ENCODE peak calls at places on chromosomes 11 and 22, in nine cellular contexts. One of them, this sample, is unnamed.

GRCh38 chr11:74057251-74058151 is 48.6 kb upstream of the UCP3 start:
- DNase-seq in heart left ventricle: no peak
- DNase-seq in brain microvascular endothelial cell: peak; percentile 66
- DNase-seq in cardiac muscle cell: peak; percentile 50
- DNase-seq in psoas muscle: no peak
- DNase-seq in PC-3: peak; percentile 23
- DNase-seq in mammary epithelial cell: peak; percentile 4
- DNase-seq in spleen: no peak
- DNase-seq in pancreas: no peak
- DNase-seq in this sample: peak; percentile 85

GRCh38 chr22:24503137-24503850 is 8.2 kb downstream of the UPB1 start:
- DNase-seq in heart left ventricle: peak; percentile 78
- DNase-seq in brain microvascular endothelial cell: peak; percentile 68
- DNase-seq in cardiac muscle cell: peak; percentile 71
- DNase-seq in psoas muscle: peak; percentile 74
- DNase-seq in PC-3: peak; percentile 47
- DNase-seq in mammary epithelial cell: peak; percentile 56
- DNase-seq in spleen: peak; percentile 81
- DNase-seq in pancreas: peak; percentile 48
- DNase-seq in this sample: peak; percentile 95

GRCh38 chr11:19499999-19500398 is 212.6 kb upstream of the NAV2 start:
- DNase-seq in heart left ventricle: no peak
- DNase-seq in brain microvascular endothelial cell: no peak
- DNase-seq in cardiac muscle cell: peak; percentile 46
- DNase-seq in psoas muscle: no peak
- DNase-seq in PC-3: no peak
- DNase-seq in mammary epithelial cell: no peak
- DNase-seq in spleen: no peak
- DNase-seq in pancreas: no peak
- DNase-seq in this sample: peak; percentile 82

GRCh38 chr11:96254087-96254486 is 88.9 kb downstream of the MAML2 start:
- DNase-seq in heart left ventricle: no peak
- DNase-seq in brain microvascular endothelial cell: peak; percentile 76
- DNase-seq in cardiac muscle cell: peak; percentile 94
- DNase-seq in psoas muscle: no peak
- DNase-seq in PC-3: no peak
- DNase-seq in mammary epithelial cell: peak; percentile 65
- DNase-seq in spleen: no peak
- DNase-seq in pancreas: no peak
- DNase-seq in this sample: no peak

GRCh38 chr11:96097844-96098421 is 174.0 kb upstream of the MTMR2 start:
- DNase-seq in heart left ventricle: no peak
- DNase-seq in brain microvascular endothelial cell: no peak
- DNase-seq in cardiac muscle cell: peak; percentile 44
- DNase-seq in psoas muscle: no peak
- DNase-seq in PC-3: peak; percentile 44
- DNase-seq in mammary epithelial cell: peak; percentile 48
- DNase-seq in spleen: no peak
- DNase-seq in pancreas: no peak
- DNase-seq in this sample: no peak

GRCh38 chr11:705646-706438 is at the start of gene EPS8L2:
- DNase-seq in heart left ventricle: peak; percentile 67
- DNase-seq in brain microvascular endothelial cell: no peak
- DNase-seq in cardiac muscle cell: no peak
- DNase-seq in psoas muscle: no peak
- DNase-seq in PC-3: peak; percentile 66
- DNase-seq in mammary epithelial cell: peak; percentile 56
- DNase-seq in spleen: peak; percentile 81
- DNase-seq in pancreas: peak; percentile 84
- DNase-seq in this sample: peak; percentile 84

GRCh38 chr11:27718346-27718852 is 18.1 kb upstream of the BDNF start:
- DNase-seq in heart left ventricle: no peak
- DNase-seq in brain microvascular endothelial cell: peak; percentile 84
- DNase-seq in cardiac muscle cell: peak; percentile 94
- DNase-seq in psoas muscle: no peak
- DNase-seq in PC-3: peak; percentile 79
- DNase-seq in mammary epithelial cell: peak; percentile 39
- DNase-seq in spleen: no peak
- DNase-seq in pancreas: no peak
- DNase-seq in this sample: peak; percentile 94

GRCh38 chr11:59142530-59143507 is at the start of gene FAM111A:
- DNase-seq in heart left ventricle: peak; percentile 92
- DNase-seq in brain microvascular endothelial cell: peak; percentile 86
- DNase-seq in cardiac muscle cell: peak; percentile 90
- DNase-seq in psoas muscle: peak; percentile 89
- DNase-seq in PC-3: peak; percentile 96
- DNase-seq in mammary epithelial cell: peak; percentile 97
- DNase-seq in spleen: peak; percentile 97
- DNase-seq in pancreas: peak; percentile 91
- DNase-seq in this sample: peak; percentile 98

GRCh38 chr22:41397143-41397811 is 15.5 kb downstream of the TEF start:
- DNase-seq in heart left ventricle: no peak
- DNase-seq in brain microvascular endothelial cell: no peak
- DNase-seq in cardiac muscle cell: no peak
- DNase-seq in psoas muscle: no peak
- DNase-seq in PC-3: no peak
- DNase-seq in mammary epithelial cell: no peak
- DNase-seq in spleen: no peak
- DNase-seq in pancreas: no peak
- DNase-seq in this sample: peak; percentile 42

GRCh38 chr11:70067591-70068341 is 10.4 kb upstream of the ANO1 start:
- DNase-seq in heart left ventricle: no peak
- DNase-seq in brain microvascular endothelial cell: no peak
- DNase-seq in cardiac muscle cell: no peak
- DNase-seq in psoas muscle: no peak
- DNase-seq in PC-3: peak; percentile 90
- DNase-seq in mammary epithelial cell: peak; percentile 60
- DNase-seq in spleen: peak; percentile 75
- DNase-seq in pancreas: no peak
- DNase-seq in this sample: peak; percentile 48

GRCh38 chr11:111183706-111184105 is 61.8 kb upstream of the POU2AF2 start:
- DNase-seq in heart left ventricle: no peak
- DNase-seq in brain microvascular endothelial cell: no peak
- DNase-seq in cardiac muscle cell: no peak
- DNase-seq in psoas muscle: no peak
- DNase-seq in PC-3: peak; percentile 42
- DNase-seq in mammary epithelial cell: no peak
- DNase-seq in spleen: no peak
- DNase-seq in pancreas: no peak
- DNase-seq in this sample: no peak

GRCh38 chr11:46513934-46514342 is 79.9 kb downstream of the AMBRA1 start:
- DNase-seq in heart left ventricle: no peak
- DNase-seq in brain microvascular endothelial cell: no peak
- DNase-seq in cardiac muscle cell: peak; percentile 57
- DNase-seq in psoas muscle: peak; percentile 53
- DNase-seq in PC-3: no peak
- DNase-seq in mammary epithelial cell: peak; percentile 83
- DNase-seq in spleen: no peak
- DNase-seq in pancreas: no peak
- DNase-seq in this sample: no peak

GRCh38 chr22:22691716-22692701 is 47.6 kb downstream of the GGTLC2 start:
- DNase-seq in heart left ventricle: no peak
- DNase-seq in brain microvascular endothelial cell: no peak
- DNase-seq in cardiac muscle cell: peak; percentile 46
- DNase-seq in psoas muscle: no peak
- DNase-seq in PC-3: peak; percentile 73
- DNase-seq in mammary epithelial cell: no peak
- DNase-seq in spleen: no peak
- DNase-seq in pancreas: no peak
- DNase-seq in this sample: peak; percentile 52

GRCh38 chr11:86162257-86162656 is 82.3 kb upstream of the EED start:
- DNase-seq in heart left ventricle: no peak
- DNase-seq in brain microvascular endothelial cell: peak; percentile 88
- DNase-seq in cardiac muscle cell: peak; percentile 87
- DNase-seq in psoas muscle: peak; percentile 64
- DNase-seq in PC-3: peak; percentile 26
- DNase-seq in mammary epithelial cell: peak; percentile 85
- DNase-seq in spleen: no peak
- DNase-seq in pancreas: peak; percentile 26
- DNase-seq in this sample: peak; percentile 58

GRCh38 chr11:75966546-75967287 is 151.7 kb downstream of the UVRAG start:
- DNase-seq in heart left ventricle: no peak
- DNase-seq in brain microvascular endothelial cell: peak; percentile 20
- DNase-seq in cardiac muscle cell: peak; percentile 89
- DNase-seq in psoas muscle: no peak
- DNase-seq in PC-3: peak; percentile 94
- DNase-seq in mammary epithelial cell: peak; percentile 65
- DNase-seq in spleen: no peak
- DNase-seq in pancreas: no peak
- DNase-seq in this sample: peak; percentile 71

GRCh38 chr11:63914896-63915681 is 1.9 kb downstream of the RCOR2 start:
- DNase-seq in heart left ventricle: no peak
- DNase-seq in brain microvascular endothelial cell: no peak
- DNase-seq in cardiac muscle cell: peak; percentile 42
- DNase-seq in psoas muscle: no peak
- DNase-seq in PC-3: no peak
- DNase-seq in mammary epithelial cell: no peak
- DNase-seq in spleen: no peak
- DNase-seq in pancreas: no peak
- DNase-seq in this sample: peak; percentile 91

GRCh38 chr11:88174627-88175003 is 628 bp downstream of the RAB38 start:
- DNase-seq in heart left ventricle: peak; percentile 73
- DNase-seq in brain microvascular endothelial cell: peak; percentile 76
- DNase-seq in cardiac muscle cell: peak; percentile 81
- DNase-seq in psoas muscle: peak; percentile 71
- DNase-seq in PC-3: peak; percentile 11
- DNase-seq in mammary epithelial cell: peak; percentile 93
- DNase-seq in spleen: peak; percentile 86
- DNase-seq in pancreas: peak; percentile 58
- DNase-seq in this sample: peak; percentile 77

GRCh38 chr11:126127284-126127845 is 64.7 kb upstream of the CDON start:
- DNase-seq in heart left ventricle: no peak
- DNase-seq in brain microvascular endothelial cell: no peak
- DNase-seq in cardiac muscle cell: no peak
- DNase-seq in psoas muscle: no peak
- DNase-seq in PC-3: no peak
- DNase-seq in mammary epithelial cell: no peak
- DNase-seq in spleen: no peak
- DNase-seq in pancreas: no peak
- DNase-seq in this sample: no peak

GRCh38 chr11:46308632-46309419 is 31.4 kb downstream of the CREB3L1 start:
- DNase-seq in heart left ventricle: peak; percentile 85
- DNase-seq in brain microvascular endothelial cell: peak; percentile 48
- DNase-seq in cardiac muscle cell: peak; percentile 78
- DNase-seq in psoas muscle: peak; percentile 88
- DNase-seq in PC-3: peak; percentile 70
- DNase-seq in mammary epithelial cell: peak; percentile 38
- DNase-seq in spleen: peak; percentile 89
- DNase-seq in pancreas: no peak
- DNase-seq in this sample: peak; percentile 96

GRCh38 chr22:41951898-41952474 is at the start of gene SMIM45:
- DNase-seq in heart left ventricle: no peak
- DNase-seq in brain microvascular endothelial cell: no peak
- DNase-seq in cardiac muscle cell: peak; percentile 24
- DNase-seq in psoas muscle: no peak
- DNase-seq in PC-3: no peak
- DNase-seq in mammary epithelial cell: no peak
- DNase-seq in spleen: peak; percentile 88
- DNase-seq in pancreas: no peak
- DNase-seq in this sample: no peak

GRCh38 chr11:66768088-66768521 is 39.1 kb upstream of the SPTBN2 start:
- DNase-seq in heart left ventricle: no peak
- DNase-seq in brain microvascular endothelial cell: peak; percentile 80
- DNase-seq in cardiac muscle cell: peak; percentile 51
- DNase-seq in psoas muscle: no peak
- DNase-seq in PC-3: no peak
- DNase-seq in mammary epithelial cell: peak; percentile 83
- DNase-seq in spleen: no peak
- DNase-seq in pancreas: no peak
- DNase-seq in this sample: peak; percentile 85
- H3K27ac ChIP-seq in heart left ventricle: peak overlapping the region; percentile 37
- H3K27ac ChIP-seq in brain microvascular endothelial cell: peak overlapping the region; percentile 82
- H3K27ac ChIP-seq in cardiac muscle cell: no peak overlapping the region
- H3K27ac ChIP-seq in psoas muscle: no peak overlapping the region
- H3K27ac ChIP-seq in PC-3: no peak overlapping the region
- H3K27ac ChIP-seq in mammary epithelial cell: peak overlapping the region; percentile 60
- H3K27ac ChIP-seq in spleen: no peak overlapping the region
- H3K27ac ChIP-seq in pancreas: no peak overlapping the region
- H3K27ac ChIP-seq in this sample: peak overlapping the region; percentile 77

DNA sequence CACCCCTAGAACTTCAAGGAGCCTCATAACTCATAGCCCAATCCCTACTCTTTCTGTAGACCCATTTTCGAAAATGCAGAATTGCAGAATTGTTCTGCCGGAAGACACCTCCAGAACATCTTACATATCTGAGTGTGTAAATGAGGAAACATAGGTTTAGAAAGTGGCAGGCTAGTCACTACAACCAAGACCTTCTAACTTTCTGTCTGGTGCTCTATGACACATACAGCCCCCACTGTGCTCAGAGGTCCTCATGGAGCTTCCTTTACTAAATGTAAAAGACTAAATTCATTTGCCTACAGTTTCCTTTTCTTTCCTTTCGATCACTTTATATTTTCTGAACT is 132.1 kb upstream of the DDI1 start:
- DNase-seq in heart left ventricle: no peak
- DNase-seq in brain microvascular endothelial cell: no peak
- DNase-seq in cardiac muscle cell: no peak
- DNase-seq in psoas muscle: no peak
- DNase-seq in PC-3: no peak
- DNase-seq in mammary epithelial cell: no peak
- DNase-seq in spleen: no peak
- DNase-seq in pancreas: no peak
- DNase-seq in this sample: peak; percentile 31
- H3K4me3 ChIP-seq in heart left ventricle: no peak overlapping the region
- H3K4me3 ChIP-seq in brain microvascular endothelial cell: no peak overlapping the region
- H3K4me3 ChIP-seq in cardiac muscle cell: no peak overlapping the region
- H3K4me3 ChIP-seq in psoas muscle: no peak overlapping the region
- H3K4me3 ChIP-seq in PC-3: no peak overlapping the region
- H3K4me3 ChIP-seq in mammary epithelial cell: no peak overlapping the region
- H3K4me3 ChIP-seq in spleen: no peak overlapping the region
- H3K4me3 ChIP-seq in pancreas: no peak overlapping the region
- H3K4me3 ChIP-seq in this sample: no peak overlapping the region

DNA sequence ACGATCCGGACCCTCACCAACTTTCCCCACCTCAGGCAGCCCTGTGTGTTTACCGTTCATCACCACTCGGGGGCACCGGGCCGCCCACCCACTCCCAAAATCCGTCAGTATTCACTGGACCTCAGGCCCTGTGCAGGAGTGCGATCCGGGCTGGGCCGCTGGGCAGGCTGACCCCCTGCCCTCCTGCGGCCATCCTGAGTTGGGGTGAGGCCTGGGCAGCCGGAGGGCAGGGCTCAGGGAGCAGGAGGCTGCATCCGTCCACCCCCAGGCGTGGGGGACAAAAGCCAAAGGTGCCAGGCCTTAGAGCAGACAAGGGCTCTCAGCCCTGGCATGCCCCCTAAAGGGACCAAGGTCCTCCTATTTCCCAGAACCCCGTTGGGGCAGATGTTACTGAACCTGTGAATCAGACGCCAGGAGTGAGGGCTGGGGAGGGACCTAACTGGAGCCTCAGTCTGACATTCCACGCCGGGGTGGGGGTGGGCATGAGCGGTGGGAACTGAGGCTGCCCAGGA is 16.8 kb upstream of the TMEM191C start:
- DNase-seq in heart left ventricle: no peak
- DNase-seq in brain microvascular endothelial cell: no peak
- DNase-seq in cardiac muscle cell: no peak
- DNase-seq in psoas muscle: no peak
- DNase-seq in PC-3: no peak
- DNase-seq in mammary epithelial cell: no peak
- DNase-seq in spleen: peak; percentile 43
- DNase-seq in pancreas: peak; percentile 12
- DNase-seq in this sample: no peak
- TF ChIP-seq CTCF in heart left ventricle: no peak
- TF ChIP-seq CTCF in brain microvascular endothelial cell: peak; percentile 6
- TF ChIP-seq CTCF in cardiac muscle cell: no peak
- TF ChIP-seq CTCF in psoas muscle: no peak
- TF ChIP-seq CTCF in PC-3: peak; percentile 16
- TF ChIP-seq CTCF in mammary epithelial cell: no peak
- TF ChIP-seq CTCF in spleen: no peak
- TF ChIP-seq CTCF in pancreas: no peak
- TF ChIP-seq CTCF in this sample: no peak

GRCh38 chr11:60570970-60571369 is 55.8 kb downstream of the MS4A13 start:
- DNase-seq in heart left ventricle: no peak
- DNase-seq in brain microvascular endothelial cell: no peak
- DNase-seq in cardiac muscle cell: no peak
- DNase-seq in psoas muscle: no peak
- DNase-seq in PC-3: no peak
- DNase-seq in mammary epithelial cell: no peak
- DNase-seq in spleen: no peak
- DNase-seq in pancreas: no peak
- DNase-seq in this sample: no peak
- H3K27ac ChIP-seq in heart left ventricle: no peak overlapping the region
- H3K27ac ChIP-seq in brain microvascular endothelial cell: no peak overlapping the region
- H3K27ac ChIP-seq in cardiac muscle cell: no peak overlapping the region
- H3K27ac ChIP-seq in psoas muscle: no peak overlapping the region
- H3K27ac ChIP-seq in PC-3: no peak overlapping the region
- H3K27ac ChIP-seq in mammary epithelial cell: no peak overlapping the region
- H3K27ac ChIP-seq in spleen: no peak overlapping the region
- H3K27ac ChIP-seq in pancreas: no peak overlapping the region
- H3K27ac ChIP-seq in this sample: no peak overlapping the region

This sample was measured in osteoblast.